ENCODE peak calls at places on chromosomes 11 and 22, in ten cellular contexts. One of them, this sample, is unnamed.

GRCh38 chr22:42000466-42000865 is 1.9 kb downstream of the WBP2NL start:
- DNase-seq in bronchial epithelial cell: no peak
- DNase-seq in pulmonary artery endothelial cell: no peak
- DNase-seq in psoas muscle: no peak
- DNase-seq in AG04449: no peak
- DNase-seq in AG20443: no peak
- DNase-seq in RCC 7860: no peak
- DNase-seq in activated CD4-positive, alpha-beta T cell treated with anti-CD3 and anti-CD28 coated beads for 4 hours: no peak
- DNase-seq in T-helper 2 cell: no peak
- DNase-seq in NCI-H1092 treated with DMSO at 0.1 percent for 48 hours: no peak
- DNase-seq in this sample: no peak

GRCh38 chr22:20748820-20749428 is 25.0 kb upstream of the SERPIND1 start:
- DNase-seq in bronchial epithelial cell: no peak
- DNase-seq in pulmonary artery endothelial cell: no peak
- DNase-seq in psoas muscle: no peak
- DNase-seq in AG04449: peak; percentile 26
- DNase-seq in AG20443: no peak
- DNase-seq in RCC 7860: no peak
- DNase-seq in activated CD4-positive, alpha-beta T cell treated with anti-CD3 and anti-CD28 coated beads for 4 hours: no peak
- DNase-seq in T-helper 2 cell: no peak
- DNase-seq in NCI-H1092 treated with DMSO at 0.1 percent for 48 hours: no peak
- DNase-seq in this sample: peak; percentile 24

GRCh38 chr22:33006220-33006954 is 51.8 kb downstream of the SYN3 start:
- DNase-seq in bronchial epithelial cell: peak; percentile 63
- DNase-seq in pulmonary artery endothelial cell: no peak
- DNase-seq in psoas muscle: no peak
- DNase-seq in AG04449: no peak
- DNase-seq in AG20443: no peak
- DNase-seq in RCC 7860: no peak
- DNase-seq in activated CD4-positive, alpha-beta T cell treated with anti-CD3 and anti-CD28 coated beads for 4 hours: no peak
- DNase-seq in T-helper 2 cell: no peak
- DNase-seq in NCI-H1092 treated with DMSO at 0.1 percent for 48 hours: peak; percentile 27
- DNase-seq in this sample: no peak

GRCh38 chr11:57513911-57514537 is 1.5 kb downstream of the SLC43A1 start:
- DNase-seq in bronchial epithelial cell: no peak
- DNase-seq in pulmonary artery endothelial cell: no peak
- DNase-seq in psoas muscle: peak; percentile 66
- DNase-seq in AG04449: no peak
- DNase-seq in AG20443: peak; percentile 48
- DNase-seq in RCC 7860: no peak
- DNase-seq in activated CD4-positive, alpha-beta T cell treated with anti-CD3 and anti-CD28 coated beads for 4 hours: peak; percentile 31
- DNase-seq in T-helper 2 cell: no peak
- DNase-seq in NCI-H1092 treated with DMSO at 0.1 percent for 48 hours: peak; percentile 65
- DNase-seq in this sample: peak; percentile 58

GRCh38 chr11:127071606-127072005 is 71.0 kb upstream of the KIRREL3 start:
- DNase-seq in bronchial epithelial cell: no peak
- DNase-seq in pulmonary artery endothelial cell: no peak
- DNase-seq in psoas muscle: no peak
- DNase-seq in AG04449: no peak
- DNase-seq in AG20443: no peak
- DNase-seq in RCC 7860: no peak
- DNase-seq in activated CD4-positive, alpha-beta T cell treated with anti-CD3 and anti-CD28 coated beads for 4 hours: no peak
- DNase-seq in T-helper 2 cell: no peak
- DNase-seq in NCI-H1092 treated with DMSO at 0.1 percent for 48 hours: peak; percentile 84
- DNase-seq in this sample: no peak

GRCh38 chr11:68969386-68969785 is 11.4 kb downstream of the MRGPRD start:
- DNase-seq in bronchial epithelial cell: no peak
- DNase-seq in pulmonary artery endothelial cell: no peak
- DNase-seq in psoas muscle: peak; percentile 21
- DNase-seq in AG04449: no peak
- DNase-seq in AG20443: no peak
- DNase-seq in RCC 7860: no peak
- DNase-seq in activated CD4-positive, alpha-beta T cell treated with anti-CD3 and anti-CD28 coated beads for 4 hours: no peak
- DNase-seq in T-helper 2 cell: no peak
- DNase-seq in NCI-H1092 treated with DMSO at 0.1 percent for 48 hours: no peak
- DNase-seq in this sample: no peak

GRCh38 chr11:2289859-2290258 is 11.9 kb downstream of the C11orf21 start:
- DNase-seq in bronchial epithelial cell: no peak
- DNase-seq in pulmonary artery endothelial cell: no peak
- DNase-seq in psoas muscle: peak; percentile 28
- DNase-seq in AG04449: no peak
- DNase-seq in AG20443: no peak
- DNase-seq in RCC 7860: no peak
- DNase-seq in activated CD4-positive, alpha-beta T cell treated with anti-CD3 and anti-CD28 coated beads for 4 hours: no peak
- DNase-seq in T-helper 2 cell: no peak
- DNase-seq in NCI-H1092 treated with DMSO at 0.1 percent for 48 hours: no peak
- DNase-seq in this sample: no peak

GRCh38 chr11:104784684-104785460 is 113.4 kb downstream of the CASP12 start:
- DNase-seq in bronchial epithelial cell: peak; percentile 75
- DNase-seq in pulmonary artery endothelial cell: no peak
- DNase-seq in psoas muscle: no peak
- DNase-seq in AG04449: no peak
- DNase-seq in AG20443: no peak
- DNase-seq in RCC 7860: no peak
- DNase-seq in activated CD4-positive, alpha-beta T cell treated with anti-CD3 and anti-CD28 coated beads for 4 hours: no peak
- DNase-seq in T-helper 2 cell: no peak
- DNase-seq in NCI-H1092 treated with DMSO at 0.1 percent for 48 hours: no peak
- DNase-seq in this sample: no peak

GRCh38 chr22:19641254-19641982 is 72.9 kb upstream of the SEPTIN5 start:
- DNase-seq in bronchial epithelial cell: peak; percentile 29
- DNase-seq in pulmonary artery endothelial cell: no peak
- DNase-seq in psoas muscle: no peak
- DNase-seq in AG04449: no peak
- DNase-seq in AG20443: peak; percentile 50
- DNase-seq in RCC 7860: no peak
- DNase-seq in activated CD4-positive, alpha-beta T cell treated with anti-CD3 and anti-CD28 coated beads for 4 hours: no peak
- DNase-seq in T-helper 2 cell: no peak
- DNase-seq in NCI-H1092 treated with DMSO at 0.1 percent for 48 hours: no peak
- DNase-seq in this sample: no peak

GRCh38 chr22:31089101-31090100 is 8.3 kb downstream of the SMTN start:
- DNase-seq in bronchial epithelial cell: no peak
- DNase-seq in pulmonary artery endothelial cell: no peak
- DNase-seq in psoas muscle: peak; percentile 84
- DNase-seq in AG04449: no peak
- DNase-seq in AG20443: peak; percentile 67
- DNase-seq in RCC 7860: no peak
- DNase-seq in activated CD4-positive, alpha-beta T cell treated with anti-CD3 and anti-CD28 coated beads for 4 hours: no peak
- DNase-seq in T-helper 2 cell: peak; percentile 27
- DNase-seq in NCI-H1092 treated with DMSO at 0.1 percent for 48 hours: peak; percentile 8
- DNase-seq in this sample: peak; percentile 42

GRCh38 chr11:19290356-19290755 is 49.6 kb upstream of the E2F8 start:
- DNase-seq in bronchial epithelial cell: peak; percentile 20
- DNase-seq in pulmonary artery endothelial cell: no peak
- DNase-seq in psoas muscle: no peak
- DNase-seq in AG04449: no peak
- DNase-seq in AG20443: no peak
- DNase-seq in RCC 7860: no peak
- DNase-seq in activated CD4-positive, alpha-beta T cell treated with anti-CD3 and anti-CD28 coated beads for 4 hours: no peak
- DNase-seq in T-helper 2 cell: no peak
- DNase-seq in NCI-H1092 treated with DMSO at 0.1 percent for 48 hours: no peak
- DNase-seq in this sample: no peak

GRCh38 chr22:44225812-44226211 is 45.1 kb downstream of the PARVG start:
- DNase-seq in bronchial epithelial cell: no peak
- DNase-seq in pulmonary artery endothelial cell: no peak
- DNase-seq in psoas muscle: no peak
- DNase-seq in AG04449: no peak
- DNase-seq in AG20443: no peak
- DNase-seq in RCC 7860: no peak
- DNase-seq in activated CD4-positive, alpha-beta T cell treated with anti-CD3 and anti-CD28 coated beads for 4 hours: no peak
- DNase-seq in T-helper 2 cell: no peak
- DNase-seq in NCI-H1092 treated with DMSO at 0.1 percent for 48 hours: no peak
- DNase-seq in this sample: no peak

GRCh38 chr22:19645391-19645790 is 68.9 kb upstream of the SEPTIN5 start:
- DNase-seq in bronchial epithelial cell: no peak
- DNase-seq in pulmonary artery endothelial cell: no peak
- DNase-seq in psoas muscle: no peak
- DNase-seq in AG04449: no peak
- DNase-seq in AG20443: no peak
- DNase-seq in RCC 7860: no peak
- DNase-seq in activated CD4-positive, alpha-beta T cell treated with anti-CD3 and anti-CD28 coated beads for 4 hours: no peak
- DNase-seq in T-helper 2 cell: no peak
- DNase-seq in NCI-H1092 treated with DMSO at 0.1 percent for 48 hours: no peak
- DNase-seq in this sample: no peak

GRCh38 chr11:14424096-14424495 is 65.1 kb upstream of the RRAS2 start:
- DNase-seq in bronchial epithelial cell: peak; percentile 79
- DNase-seq in pulmonary artery endothelial cell: no peak
- DNase-seq in psoas muscle: no peak
- DNase-seq in AG04449: no peak
- DNase-seq in AG20443: peak; percentile 33
- DNase-seq in RCC 7860: peak; percentile 68
- DNase-seq in activated CD4-positive, alpha-beta T cell treated with anti-CD3 and anti-CD28 coated beads for 4 hours: no peak
- DNase-seq in T-helper 2 cell: no peak
- DNase-seq in NCI-H1092 treated with DMSO at 0.1 percent for 48 hours: no peak
- DNase-seq in this sample: no peak

GRCh38 chr11:11635456-11635855 is 13.7 kb upstream of the GALNT18 start:
- DNase-seq in bronchial epithelial cell: no peak
- DNase-seq in pulmonary artery endothelial cell: no peak
- DNase-seq in psoas muscle: no peak
- DNase-seq in AG04449: no peak
- DNase-seq in AG20443: no peak
- DNase-seq in RCC 7860: no peak
- DNase-seq in activated CD4-positive, alpha-beta T cell treated with anti-CD3 and anti-CD28 coated beads for 4 hours: no peak
- DNase-seq in T-helper 2 cell: no peak
- DNase-seq in NCI-H1092 treated with DMSO at 0.1 percent for 48 hours: no peak
- DNase-seq in this sample: no peak

GRCh38 chr22:17283423-17283822 is 64.2 kb upstream of the ADA2 start:
- DNase-seq in bronchial epithelial cell: no peak
- DNase-seq in pulmonary artery endothelial cell: no peak
- DNase-seq in psoas muscle: no peak
- DNase-seq in AG04449: no peak
- DNase-seq in AG20443: no peak
- DNase-seq in RCC 7860: no peak
- DNase-seq in activated CD4-positive, alpha-beta T cell treated with anti-CD3 and anti-CD28 coated beads for 4 hours: no peak
- DNase-seq in T-helper 2 cell: no peak
- DNase-seq in NCI-H1092 treated with DMSO at 0.1 percent for 48 hours: no peak
- DNase-seq in this sample: no peak

GRCh38 chr11:34344410-34345011 is 13.3 kb downstream of the ABTB2 start:
- DNase-seq in bronchial epithelial cell: peak; percentile 72
- DNase-seq in pulmonary artery endothelial cell: no peak
- DNase-seq in psoas muscle: no peak
- DNase-seq in AG04449: no peak
- DNase-seq in AG20443: no peak
- DNase-seq in RCC 7860: peak; percentile 15
- DNase-seq in activated CD4-positive, alpha-beta T cell treated with anti-CD3 and anti-CD28 coated beads for 4 hours: no peak
- DNase-seq in T-helper 2 cell: no peak
- DNase-seq in NCI-H1092 treated with DMSO at 0.1 percent for 48 hours: no peak
- DNase-seq in this sample: no peak

GRCh38 chr11:12968101-12968500 is 41.0 kb upstream of the RASSF10 start:
- DNase-seq in bronchial epithelial cell: peak; percentile 82
- DNase-seq in pulmonary artery endothelial cell: no peak
- DNase-seq in psoas muscle: no peak
- DNase-seq in AG04449: no peak
- DNase-seq in AG20443: no peak
- DNase-seq in RCC 7860: no peak
- DNase-seq in activated CD4-positive, alpha-beta T cell treated with anti-CD3 and anti-CD28 coated beads for 4 hours: no peak
- DNase-seq in T-helper 2 cell: no peak
- DNase-seq in NCI-H1092 treated with DMSO at 0.1 percent for 48 hours: no peak
- DNase-seq in this sample: no peak

GRCh38 chr11:503179-503981 is 3.7 kb downstream of the RNH1 start:
- DNase-seq in bronchial epithelial cell: no peak
- DNase-seq in pulmonary artery endothelial cell: no peak
- DNase-seq in psoas muscle: peak; percentile 77
- DNase-seq in AG04449: no peak
- DNase-seq in AG20443: peak; percentile 79
- DNase-seq in RCC 7860: no peak
- DNase-seq in activated CD4-positive, alpha-beta T cell treated with anti-CD3 and anti-CD28 coated beads for 4 hours: no peak
- DNase-seq in T-helper 2 cell: no peak
- DNase-seq in NCI-H1092 treated with DMSO at 0.1 percent for 48 hours: no peak
- DNase-seq in this sample: peak; percentile 47

GRCh38 chr11:65502852-65503603 is 4.2 kb downstream of the MALAT1 start:
- DNase-seq in bronchial epithelial cell: peak; percentile 18
- DNase-seq in pulmonary artery endothelial cell: no peak
- DNase-seq in psoas muscle: no peak
- DNase-seq in AG04449: no peak
- DNase-seq in AG20443: no peak
- DNase-seq in RCC 7860: no peak
- DNase-seq in activated CD4-positive, alpha-beta T cell treated with anti-CD3 and anti-CD28 coated beads for 4 hours: no peak
- DNase-seq in T-helper 2 cell: no peak
- DNase-seq in NCI-H1092 treated with DMSO at 0.1 percent for 48 hours: peak; percentile 19
- DNase-seq in this sample: no peak

This sample was measured in colonic mucosa.